ENCODE peak calls at places on chromosomes 7 and 10, in seven cellular contexts. Y is sigmoid colon, U is GM12865, N is caudate nucleus, H is GM20000, F is trophoblast cell, P is T-helper 2 cell. J is an unnamed sample.

GRCh38 chr7:128410092-128410665 is 397 bp upstream of the IMPDH1 start:
- DNase-seq in F (peak; percentile 93), H (peak; percentile 56), U (no peak), N (no peak), Y (peak; percentile 85), P (peak; percentile 60), J (peak; percentile 20)

GRCh38 chr7:50281680-50282445 is 22.7 kb upstream of the IKZF1 start:
- DNase-seq in P (no peak), N (no peak), F (peak; percentile 18), Y (no peak), H (peak; percentile 60), U (peak; percentile 87), J (no peak)

GRCh38 chr10:69819713-69820506 is 18.2 kb downstream of the COL13A1 start:
- DNase-seq in N (no peak), F (no peak), P (no peak), Y (no peak), H (no peak), U (peak; percentile 11), J (no peak)

GRCh38 chr10:69335063-69335587 is 56.8 kb downstream of the HK1 start:
- DNase-seq in F (peak; percentile 54), H (no peak), U (peak; percentile 46), N (no peak), P (no peak), Y (peak; percentile 70), J (peak; percentile 20)

GRCh38 chr10:35574924-35575352 is 30.2 kb upstream of the GJD4 start:
- DNase-seq in H (no peak), F (no peak), P (no peak), U (no peak), Y (no peak), N (no peak), J (no peak)

GRCh38 chr10:74502963-74503608 is 323.3 kb upstream of the KAT6B start:
- DNase-seq in H (no peak), P (no peak), N (no peak), Y (no peak), F (no peak), U (peak; percentile 6), J (no peak)

GRCh38 chr7:19020062-19020461 is 97.4 kb downstream of the TWIST1 start:
- DNase-seq in U (no peak), N (no peak), H (no peak), Y (no peak), P (no peak), F (peak; percentile 30), J (no peak)

GRCh38 chr10:87053121-87053520 is 33.0 kb downstream of the FAM25A start:
- DNase-seq in P (no peak), U (no peak), N (peak; percentile 18), Y (no peak), H (no peak), F (no peak), J (no peak)

GRCh38 chr7:337567-337951 is 47.6 kb downstream of the FOXL3 start:
- DNase-seq in F (no peak), U (no peak), P (no peak), N (no peak), Y (no peak), H (no peak), J (no peak)

GRCh38 chr7:18429547-18429946 is 66.0 kb upstream of the HDAC9 start:
- DNase-seq in P (no peak), U (no peak), F (peak; percentile 12), H (no peak), N (no peak), Y (no peak), J (no peak)

GRCh38 chr10:6843477-6843876 is 263.4 kb upstream of the PRKCQ start:
- DNase-seq in U (peak; percentile 51), H (peak; percentile 18), P (no peak), N (no peak), F (peak; percentile 40), Y (no peak), J (no peak)

GRCh38 chr7:73812996-73813395 is 17.8 kb upstream of the CLDN4 start:
- DNase-seq in Y (peak; percentile 26), F (no peak), P (no peak), N (no peak), H (no peak), U (no peak), J (no peak)

GRCh38 chr7:148987010-148987750 is 41.1 kb downstream of the PDIA4 start:
- DNase-seq in N (peak; percentile 51), H (peak; percentile 92), P (peak; percentile 77), F (peak; percentile 93), U (peak; percentile 96), Y (peak; percentile 94), J (peak; percentile 75)

GRCh38 chr10:34960983-34961382 is 129.2 kb downstream of the CUL2 start:
- DNase-seq in F (peak; percentile 43), P (no peak), N (no peak), Y (no peak), U (no peak), H (no peak), J (no peak)

GRCh38 chr7:86844608-86845007 is 200.9 kb downstream of the GRM3 start:
- DNase-seq in U (peak; percentile 14), F (peak; percentile 53), N (no peak), H (no peak), Y (no peak), P (no peak), J (no peak)

GRCh38 chr7:159022238-159022993 is 122.3 kb downstream of the VIPR2 start:
- DNase-seq in F (no peak), N (no peak), Y (peak; percentile 61), P (no peak), H (no peak), U (no peak), J (no peak)

GRCh38 chr10:12699258-12699700 is 302.2 kb downstream of the CCDC3 start:
- DNase-seq in Y (no peak), P (no peak), U (no peak), H (no peak), N (no peak), F (no peak), J (no peak)

GRCh38 chr10:52571018-52571417 is 201.6 kb downstream of the MBL2 start:
- DNase-seq in N (no peak), H (no peak), Y (no peak), F (no peak), P (no peak), U (no peak), J (no peak)

GRCh38 chr7:102273749-102274712 is 12.6 kb upstream of the SH2B2 start:
- DNase-seq in N (no peak), F (peak; percentile 55), P (no peak), H (no peak), Y (no peak), U (no peak), J (no peak)

GRCh38 chr7:34761627-34762026 is 103.6 kb downstream of the NPSR1 start:
- DNase-seq in F (peak; percentile 72), P (no peak), N (no peak), U (no peak), H (no peak), Y (no peak), J (no peak)

GRCh38 chr7:157347217-157347904 is 10.6 kb downstream of the DNAJB6 start:
- DNase-seq in H (no peak), Y (peak; percentile 90), N (no peak), P (no peak), U (no peak), F (peak; percentile 71), J (no peak)

GRCh38 chr10:64760371-64760770 is 1239.2 kb downstream of the REEP3 start:
- DNase-seq in Y (no peak), U (no peak), F (peak; percentile 36), P (no peak), N (no peak), H (no peak), J (no peak)

GRCh38 chr7:80095545-80095944 is 39.1 kb upstream of the GNAI1 start:
- DNase-seq in U (no peak), H (no peak), Y (no peak), N (no peak), P (no peak), F (peak; percentile 47), J (no peak)

GRCh38 chr7:97731736-97732370 is at the start of gene TAC1:
- DNase-seq in F (no peak), H (no peak), U (no peak), P (no peak), Y (no peak), N (no peak), J (no peak)

GRCh38 chr7:127209886-127210285 is 42.9 kb downstream of the GRM8 start:
- DNase-seq in U (no peak), H (no peak), Y (no peak), P (no peak), F (peak; percentile 81), N (no peak), J (no peak)

GRCh38 chr10:69572159-69573055 is 815 bp downstream of the NEUROG3 start:
- DNase-seq in P (no peak), F (no peak), H (no peak), N (no peak), Y (no peak), U (peak; percentile 16), J (no peak)

GRCh38 chr10:44042075-44042770 is 342.7 kb downstream of the CXCL12 start:
- DNase-seq in N (no peak), U (no peak), Y (no peak), H (no peak), P (no peak), F (no peak), J (no peak)

GRCh38 chr10:88865281-88865876 is 13.7 kb upstream of the ANKRD22 start:
- DNase-seq in Y (no peak), F (no peak), U (peak; percentile 31), N (no peak), H (no peak), P (no peak), J (no peak)

GRCh38 chr7:23017303-23017702 is 3.4 kb upstream of the HYCC1 start:
- DNase-seq in P (no peak), F (no peak), U (no peak), Y (no peak), H (no peak), N (no peak), J (no peak)

GRCh38 chr10:46014215-46014614 is 16.2 kb downstream of the NCOA4 start:
- DNase-seq in N (no peak), H (no peak), P (no peak), F (no peak), Y (no peak), U (no peak), J (no peak)

GRCh38 chr7:50781894-50782293 is 802 bp downstream of the GRB10 start:
- DNase-seq in F (peak; percentile 37), N (no peak), Y (no peak), H (no peak), P (no peak), U (no peak), J (no peak)

GRCh38 chr10:4451512-4451911 is 374.5 kb upstream of the AKR1E2 start:
- DNase-seq in F (no peak), Y (no peak), N (no peak), P (no peak), U (no peak), H (no peak), J (no peak)

GRCh38 chr10:79331709-79332108 is 15.6 kb upstream of the PPIF start:
- DNase-seq in N (no peak), H (peak; percentile 82), P (peak; percentile 38), Y (no peak), U (peak; percentile 90), F (peak; percentile 83), J (peak; percentile 63)

GRCh38 chr7:74372511-74373111 is 81.1 kb upstream of the GTF2IRD1 start:
- DNase-seq in U (no peak), P (no peak), N (peak; percentile 68), F (no peak), Y (peak; percentile 90), H (no peak), J (no peak)

GRCh38 chr10:33157108-33157507 is 177.4 kb downstream of the NRP1 start:
- DNase-seq in Y (no peak), H (no peak), P (no peak), U (no peak), F (no peak), N (no peak), J (no peak)

GRCh38 chr10:37488792-37489657 is 363.6 kb downstream of the ANKRD30A start:
- DNase-seq in Y (no peak), P (no peak), U (peak; percentile 31), F (peak; percentile 36), H (no peak), N (no peak), J (no peak)

GRCh38 chr10:84310470-84310869 is 17.9 kb upstream of the CCSER2 start:
- DNase-seq in N (no peak), Y (no peak), P (no peak), F (no peak), U (no peak), H (no peak), J (no peak)

GRCh38 chr10:77844713-77845454 is 81.7 kb downstream of the DLG5 start:
- DNase-seq in F (peak; percentile 84), Y (no peak), H (no peak), U (no peak), P (no peak), N (no peak), J (no peak)